ENCODE peak calls at places on chromosome X, in eight cellular contexts. F is astrocyte, D is astrocyte of the cerebellum, E is right lobe of liver, A is lower lobe of right lung, S is fibroblast of lung, V is pancreas, G is cardiac fibroblast. J is an unnamed sample.

GRCh38 chrX:144566592-144566991 is 680.7 kb upstream of the SPANXN1 start:
- DNase-seq in F (no peak), D (no peak), E (no peak), A (no peak), S (no peak), V (no peak), G (peak; percentile 1), J (no peak)

GRCh38 chrX:41352329-41352801 is 18.4 kb downstream of the DDX3X start:
- DNase-seq in F (no peak), D (no peak), E (no peak), A (no peak), S (no peak), V (no peak), G (no peak), J (no peak)

GRCh38 chrX:22300130-22300529 is 27.4 kb downstream of the CBLL2 start:
- DNase-seq in F (peak; percentile 68), D (peak; percentile 33), E (no peak), A (no peak), S (peak; percentile 78), V (peak; percentile 20), G (peak; percentile 54), J (no peak)

GRCh38 chrX:136674270-136674986 is 26.5 kb downstream of the CD40LG start:
- DNase-seq in F (no peak), D (no peak), E (no peak), A (no peak), S (no peak), V (no peak), G (no peak), J (no peak)

GRCh38 chrX:71911731-71912050 is 1.0 kb downstream of the NHSL2 start:
- DNase-seq in F (no peak), D (no peak), E (no peak), A (no peak), S (no peak), V (no peak), G (no peak), J (no peak)

GRCh38 chrX:50211510-50211909 is 6.9 kb downstream of the CCNB3 start:
- DNase-seq in F (no peak), D (no peak), E (no peak), A (no peak), S (peak; percentile 1), V (no peak), G (peak; percentile 50), J (no peak)

GRCh38 chrX:74382613-74383012 is 38.7 kb upstream of the SLC16A2 start:
- DNase-seq in F (peak; percentile 65), D (peak; percentile 29), E (peak; percentile 58), A (peak; percentile 63), S (peak; percentile 80), V (peak; percentile 45), G (peak; percentile 64), J (no peak)

GRCh38 chrX:37454537-37455285 is 105.5 kb downstream of the PRRG1 start:
- DNase-seq in F (peak; percentile 70), D (peak; percentile 13), E (no peak), A (no peak), S (no peak), V (no peak), G (peak; percentile 66), J (peak; percentile 20)

GRCh38 chrX:123830309-123830708 is 29.5 kb upstream of the XIAP start:
- DNase-seq in F (peak; percentile 77), D (no peak), E (peak; percentile 51), A (peak; percentile 67), S (no peak), V (no peak), G (peak; percentile 49), J (peak; percentile 93)

GRCh38 chrX:11371106-11371505 is 77.9 kb downstream of the AMELX start:
- DNase-seq in F (no peak), D (no peak), E (no peak), A (no peak), S (no peak), V (no peak), G (no peak), J (no peak)

GRCh38 chrX:110786486-110786885 is 9.1 kb downstream of the CHRDL1 start:
- DNase-seq in F (peak; percentile 89), D (peak; percentile 37), E (no peak), A (no peak), S (no peak), V (no peak), G (no peak), J (no peak)

GRCh38 chrX:120213438-120214265 is 37.0 kb upstream of the ZBTB33 start:
- DNase-seq in F (peak; percentile 15), D (peak; percentile 41), E (peak; percentile 50), A (no peak), S (peak; percentile 57), V (peak; percentile 48), G (peak; percentile 66), J (peak; percentile 3)

GRCh38 chrX:15594371-15594770 is 6.4 kb downstream of the ACE2 start:
- DNase-seq in F (no peak), D (no peak), E (no peak), A (no peak), S (no peak), V (no peak), G (peak; percentile 5), J (no peak)
- TF ChIP-seq CTCF in F (no peak), D (no peak), E (peak; percentile 26), A (no peak), S (no peak), V (no peak), G (peak; percentile 28), J (peak; percentile 57)

GRCh38 chrX:53018627-53019026 is 30.0 kb upstream of the GPR173 start:
- DNase-seq in F (no peak), D (no peak), E (no peak), A (no peak), S (peak; percentile 5), V (no peak), G (no peak), J (no peak)

GRCh38 chrX:53022381-53022780 is 26.2 kb upstream of the GPR173 start:
- DNase-seq in F (no peak), D (no peak), E (no peak), A (no peak), S (no peak), V (no peak), G (no peak), J (no peak)
- H3K4me3 ChIP-seq in F (no peak overlapping the region), D (no peak overlapping the region), E (no peak overlapping the region), A (no peak overlapping the region), S (no peak overlapping the region), V (no peak overlapping the region), G (no peak overlapping the region), J (no peak overlapping the region)

GRCh38 chrX:153052534-153052933 is 3.7 kb upstream of the PNMA3 start:
- DNase-seq in F (no peak), D (no peak), E (no peak), A (no peak), S (no peak), V (no peak), G (no peak), J (no peak)
- TF ChIP-seq CTCF in F (no peak), D (no peak), E (no peak), A (no peak), S (no peak), V (no peak), G (no peak), J (no peak)

GRCh38 chrX:129981207-129981553 is 1.3 kb upstream of the BCORL1 start:
- DNase-seq in F (no peak), D (no peak), E (no peak), A (no peak), S (no peak), V (no peak), G (no peak), J (no peak)

GRCh38 chrX:129980043-129980442 is 2.4 kb upstream of the BCORL1 start:
- DNase-seq in F (no peak), D (no peak), E (peak; percentile 49), A (peak; percentile 53), S (no peak), V (peak; percentile 56), G (no peak), J (no peak)

GRCh38 chrX:129982300-129983246 is at the start of gene BCORL1:
- DNase-seq in F (peak; percentile 88), D (peak; percentile 80), E (peak; percentile 92), A (peak; percentile 92), S (peak; percentile 93), V (peak; percentile 90), G (peak; percentile 89), J (peak; percentile 32)

GRCh38 chrX:129980540-129981206 is 1.8 kb upstream of the BCORL1 start:
- DNase-seq in F (no peak), D (no peak), E (peak; percentile 84), A (peak; percentile 63), S (no peak), V (peak; percentile 75), G (no peak), J (no peak)

DNA sequence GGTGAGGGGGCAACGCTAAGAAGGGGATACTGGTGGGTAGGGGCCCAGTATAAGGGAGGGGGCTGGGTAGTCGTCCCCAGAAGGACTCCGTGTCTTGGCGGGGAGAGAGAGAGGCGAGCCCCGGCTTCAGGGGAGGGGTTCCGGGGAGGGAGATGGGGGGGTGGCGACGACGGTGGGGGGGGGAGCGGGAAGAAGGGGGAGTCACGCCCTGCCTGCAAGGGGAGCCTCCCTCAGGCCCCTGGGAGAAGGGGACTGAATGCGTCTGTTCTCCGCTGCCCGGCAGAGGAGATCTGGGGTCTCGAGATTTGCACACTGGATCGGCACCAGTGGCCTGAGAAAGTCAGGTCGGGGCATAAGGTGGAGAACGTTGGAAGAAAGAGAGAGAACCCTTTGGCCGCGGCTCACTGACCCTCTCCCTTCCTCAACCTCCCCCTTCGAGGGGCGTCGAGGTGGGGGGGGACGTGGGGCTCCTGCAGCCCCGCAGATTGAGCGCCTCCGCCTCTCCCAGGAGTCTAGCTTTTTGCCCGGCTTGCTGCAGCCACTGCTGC is 609 bp upstream of the BCORL1 start:
- DNase-seq in F (no peak), D (no peak), E (peak; percentile 39), A (no peak), S (no peak), V (peak; percentile 18), G (no peak), J (no peak)
- H3K4me3 ChIP-seq in F (peak overlapping the region; percentile 57), D (no peak overlapping the region), E (no peak overlapping the region), A (no peak overlapping the region), S (peak overlapping the region; percentile 72), V (peak overlapping the region; percentile 28), G (peak overlapping the region; percentile 54), J (peak overlapping the region; percentile 65)

GRCh38 chrX:63421411-63421810 is 70.3 kb upstream of the SPIN4 start:
- DNase-seq in F (no peak), D (no peak), E (no peak), A (no peak), S (no peak), V (no peak), G (no peak), J (no peak)
- TF ChIP-seq CTCF in F (no peak), D (no peak), E (peak; percentile 20), A (no peak), S (no peak), V (no peak), G (peak; percentile 15), J (peak; percentile 24)

DNA sequence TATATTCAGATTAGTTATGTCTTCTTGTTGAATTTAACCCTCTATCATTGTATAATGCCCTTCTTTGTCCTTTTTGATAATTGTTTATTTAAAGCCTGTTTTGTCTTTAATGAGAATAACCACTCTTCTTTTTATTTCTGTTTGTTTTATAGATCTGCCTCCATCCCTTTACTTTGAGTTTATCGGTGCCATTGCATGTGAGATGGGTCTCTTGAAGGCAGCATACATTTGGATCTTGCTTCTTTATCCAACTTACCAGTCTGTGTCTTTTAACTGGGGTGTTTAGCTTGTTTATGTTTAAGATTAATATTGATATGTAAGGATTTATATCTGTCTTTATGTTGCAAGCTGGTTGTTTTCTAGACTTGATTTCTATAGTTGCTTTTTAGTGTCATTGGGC is 115.8 kb downstream of the RTL3 start:
- DNase-seq in F (no peak), D (no peak), E (no peak), A (no peak), S (no peak), V (no peak), G (no peak), J (no peak)
- H3K4me3 ChIP-seq in F (no peak overlapping the region), D (no peak overlapping the region), E (no peak overlapping the region), A (no peak overlapping the region), S (no peak overlapping the region), V (no peak overlapping the region), G (no peak overlapping the region), J (no peak overlapping the region)

GRCh38 chrX:135481696-135482179 is 38.7 kb upstream of the INTS6L start:
- DNase-seq in F (no peak), D (no peak), E (no peak), A (no peak), S (no peak), V (no peak), G (no peak), J (no peak)
- TF ChIP-seq CTCF in F (no peak), D (no peak), E (no peak), A (no peak), S (no peak), V (no peak), G (no peak), J (no peak)

J was measured in epithelial cell of proximal tubule.